ENCODE peak calls at places on chromosomes 2 and 18, in seven cellular contexts. One of them, this sample, is unnamed.

GRCh38 chr2:134677866-134678774 is 40.7 kb downstream of the TMEM163 start:
- DNase-seq in transverse colon: no peak
- DNase-seq in ovary: peak
- DNase-seq in lower leg skin: no peak
- DNase-seq in GM06990: no peak
- DNase-seq in neural progenitor cell: peak
- DNase-seq in Peyer's patch: no peak
- DNase-seq in this sample: no peak

GRCh38 chr2:180829261-180829660 is 151.1 kb upstream of the UBE2E3 start:
- DNase-seq in transverse colon: no peak
- DNase-seq in ovary: no peak
- DNase-seq in lower leg skin: no peak
- DNase-seq in GM06990: no peak
- DNase-seq in neural progenitor cell: no peak
- DNase-seq in Peyer's patch: no peak
- DNase-seq in this sample: no peak

GRCh38 chr18:74326238-74326637 is 10.6 kb downstream of the C18orf63 start:
- DNase-seq in transverse colon: no peak
- DNase-seq in ovary: no peak
- DNase-seq in lower leg skin: no peak
- DNase-seq in GM06990: no peak
- DNase-seq in neural progenitor cell: no peak
- DNase-seq in Peyer's patch: no peak
- DNase-seq in this sample: no peak

GRCh38 chr2:160209457-160209856 is 9.4 kb upstream of the ITGB6 start:
- DNase-seq in transverse colon: no peak
- DNase-seq in ovary: no peak
- DNase-seq in lower leg skin: no peak
- DNase-seq in GM06990: no peak
- DNase-seq in neural progenitor cell: no peak
- DNase-seq in Peyer's patch: no peak
- DNase-seq in this sample: peak

GRCh38 chr2:198471291-198471690 is 666.9 kb downstream of the PLCL1 start:
- DNase-seq in transverse colon: no peak
- DNase-seq in ovary: no peak
- DNase-seq in lower leg skin: no peak
- DNase-seq in GM06990: no peak
- DNase-seq in neural progenitor cell: peak
- DNase-seq in Peyer's patch: no peak
- DNase-seq in this sample: no peak

GRCh38 chr2:12556762-12557161 is 160.0 kb upstream of the TRIB2 start:
- DNase-seq in transverse colon: no peak
- DNase-seq in ovary: no peak
- DNase-seq in lower leg skin: no peak
- DNase-seq in GM06990: no peak
- DNase-seq in neural progenitor cell: no peak
- DNase-seq in Peyer's patch: no peak
- DNase-seq in this sample: no peak

GRCh38 chr2:32289165-32290054 is 11.7 kb downstream of the YIPF4 start:
- DNase-seq in transverse colon: no peak
- DNase-seq in ovary: no peak
- DNase-seq in lower leg skin: no peak
- DNase-seq in GM06990: no peak
- DNase-seq in neural progenitor cell: no peak
- DNase-seq in Peyer's patch: no peak
- DNase-seq in this sample: no peak

GRCh38 chr2:239153806-239154591 is 246.8 kb downstream of the HDAC4 start:
- DNase-seq in transverse colon: no peak
- DNase-seq in ovary: peak
- DNase-seq in lower leg skin: peak
- DNase-seq in GM06990: no peak
- DNase-seq in neural progenitor cell: no peak
- DNase-seq in Peyer's patch: no peak
- DNase-seq in this sample: no peak

GRCh38 chr2:88032070-88032702 is 15.8 kb upstream of the RNU2-63P start:
- DNase-seq in transverse colon: no peak
- DNase-seq in ovary: no peak
- DNase-seq in lower leg skin: no peak
- DNase-seq in GM06990: no peak
- DNase-seq in neural progenitor cell: no peak
- DNase-seq in Peyer's patch: no peak
- DNase-seq in this sample: no peak

GRCh38 chr2:88206665-88207347 is 36.7 kb downstream of the THNSL2 start:
- DNase-seq in transverse colon: no peak
- DNase-seq in ovary: no peak
- DNase-seq in lower leg skin: no peak
- DNase-seq in GM06990: no peak
- DNase-seq in neural progenitor cell: no peak
- DNase-seq in Peyer's patch: no peak
- DNase-seq in this sample: no peak

GRCh38 chr18:34128436-34128835 is 96.3 kb downstream of the NOL4 start:
- DNase-seq in transverse colon: no peak
- DNase-seq in ovary: no peak
- DNase-seq in lower leg skin: no peak
- DNase-seq in GM06990: no peak
- DNase-seq in neural progenitor cell: no peak
- DNase-seq in Peyer's patch: no peak
- DNase-seq in this sample: no peak

GRCh38 chr2:147634801-147635200 is 210.0 kb upstream of the ACVR2A start:
- DNase-seq in transverse colon: no peak
- DNase-seq in ovary: no peak
- DNase-seq in lower leg skin: no peak
- DNase-seq in GM06990: no peak
- DNase-seq in neural progenitor cell: no peak
- DNase-seq in Peyer's patch: no peak
- DNase-seq in this sample: peak

GRCh38 chr2:143575340-143575739 is 446.1 kb downstream of the ARHGAP15 start:
- DNase-seq in transverse colon: no peak
- DNase-seq in ovary: no peak
- DNase-seq in lower leg skin: no peak
- DNase-seq in GM06990: no peak
- DNase-seq in neural progenitor cell: peak
- DNase-seq in Peyer's patch: no peak
- DNase-seq in this sample: no peak

GRCh38 chr2:104690255-104690999 is 163.5 kb upstream of the POU3F3 start:
- DNase-seq in transverse colon: no peak
- DNase-seq in ovary: no peak
- DNase-seq in lower leg skin: no peak
- DNase-seq in GM06990: no peak
- DNase-seq in neural progenitor cell: no peak
- DNase-seq in Peyer's patch: no peak
- DNase-seq in this sample: no peak

GRCh38 chr2:197107291-197108269 is 181.1 kb upstream of the PGAP1 start:
- DNase-seq in transverse colon: peak
- DNase-seq in ovary: no peak
- DNase-seq in lower leg skin: no peak
- DNase-seq in GM06990: no peak
- DNase-seq in neural progenitor cell: no peak
- DNase-seq in Peyer's patch: no peak
- DNase-seq in this sample: no peak

GRCh38 chr2:172693037-172693436 is 42.6 kb upstream of the RAPGEF4 start:
- DNase-seq in transverse colon: peak
- DNase-seq in ovary: no peak
- DNase-seq in lower leg skin: no peak
- DNase-seq in GM06990: no peak
- DNase-seq in neural progenitor cell: no peak
- DNase-seq in Peyer's patch: no peak
- DNase-seq in this sample: no peak

GRCh38 chr2:47198985-47199451 is 43.9 kb upstream of the STPG4 start:
- DNase-seq in transverse colon: no peak
- DNase-seq in ovary: no peak
- DNase-seq in lower leg skin: no peak
- DNase-seq in GM06990: no peak
- DNase-seq in neural progenitor cell: no peak
- DNase-seq in Peyer's patch: no peak
- DNase-seq in this sample: no peak

GRCh38 chr2:111622859-111623258 is 261.1 kb downstream of the ANAPC1 start:
- DNase-seq in transverse colon: no peak
- DNase-seq in ovary: no peak
- DNase-seq in lower leg skin: no peak
- DNase-seq in GM06990: no peak
- DNase-seq in neural progenitor cell: no peak
- DNase-seq in Peyer's patch: no peak
- DNase-seq in this sample: no peak

DNA sequence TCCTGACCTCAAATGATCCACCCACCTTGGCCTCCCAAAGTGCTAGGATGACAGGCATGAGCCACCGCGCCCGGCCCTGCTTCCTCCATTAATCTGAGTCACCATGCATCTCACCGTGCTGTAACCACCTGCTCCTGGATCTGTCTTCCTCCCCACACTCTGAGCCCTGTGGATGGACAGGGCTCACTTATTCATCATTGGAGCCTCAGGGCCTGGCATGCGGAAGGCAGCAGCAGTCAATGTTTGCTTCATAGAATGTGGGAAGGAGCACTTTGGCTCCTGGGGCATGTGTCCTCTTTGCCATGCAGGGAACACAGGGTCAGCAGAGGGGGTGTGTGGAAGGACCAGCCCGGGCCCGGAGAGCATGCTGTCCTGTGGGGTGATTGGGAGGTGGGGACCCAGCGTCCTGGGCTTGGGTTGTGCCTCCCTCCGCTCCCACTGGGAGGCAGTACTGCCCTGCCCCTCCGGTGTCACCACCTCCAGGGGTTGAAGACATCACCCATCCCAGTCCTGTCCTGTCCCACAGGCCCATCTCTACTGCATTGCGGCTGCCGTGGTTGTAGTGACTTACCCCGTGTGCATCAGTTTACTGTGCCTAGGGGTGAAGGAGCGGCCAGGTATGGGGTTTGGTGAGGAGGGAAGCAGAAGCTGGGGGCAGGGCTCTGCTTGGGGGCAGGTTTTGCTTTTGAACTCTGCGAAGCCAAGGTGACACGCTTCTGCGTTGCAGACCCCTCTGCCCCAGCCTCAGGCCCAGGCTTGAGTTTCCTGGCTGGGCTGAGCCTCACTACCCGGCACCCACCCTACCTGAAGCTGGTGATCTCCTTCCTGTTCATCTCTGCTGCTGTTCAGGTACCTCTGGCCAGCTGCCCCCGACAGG is 11.5 kb downstream of the MFSD2B start:
- DNase-seq in transverse colon: peak
- DNase-seq in ovary: no peak
- DNase-seq in lower leg skin: peak
- DNase-seq in GM06990: no peak
- DNase-seq in neural progenitor cell: peak
- DNase-seq in Peyer's patch: no peak
- DNase-seq in this sample: peak
- TF ChIP-seq CTCF in transverse colon: peak
- TF ChIP-seq CTCF in ovary: no peak
- TF ChIP-seq CTCF in lower leg skin: no peak
- TF ChIP-seq CTCF in GM06990: peak
- TF ChIP-seq CTCF in neural progenitor cell: peak
- TF ChIP-seq CTCF in Peyer's patch: peak
- TF ChIP-seq CTCF in this sample: peak

GRCh38 chr2:28338754-28339325 is 53.8 kb upstream of the FOSL2 start:
- DNase-seq in transverse colon: no peak
- DNase-seq in ovary: no peak
- DNase-seq in lower leg skin: no peak
- DNase-seq in GM06990: no peak
- DNase-seq in neural progenitor cell: peak
- DNase-seq in Peyer's patch: no peak
- DNase-seq in this sample: no peak
- H3K4me3 ChIP-seq in transverse colon: no peak
- H3K4me3 ChIP-seq in ovary: no peak
- H3K4me3 ChIP-seq in lower leg skin: no peak
- H3K4me3 ChIP-seq in GM06990: no peak
- H3K4me3 ChIP-seq in neural progenitor cell: no peak
- H3K4me3 ChIP-seq in Peyer's patch: no peak
- H3K4me3 ChIP-seq in this sample: no peak

DNA sequence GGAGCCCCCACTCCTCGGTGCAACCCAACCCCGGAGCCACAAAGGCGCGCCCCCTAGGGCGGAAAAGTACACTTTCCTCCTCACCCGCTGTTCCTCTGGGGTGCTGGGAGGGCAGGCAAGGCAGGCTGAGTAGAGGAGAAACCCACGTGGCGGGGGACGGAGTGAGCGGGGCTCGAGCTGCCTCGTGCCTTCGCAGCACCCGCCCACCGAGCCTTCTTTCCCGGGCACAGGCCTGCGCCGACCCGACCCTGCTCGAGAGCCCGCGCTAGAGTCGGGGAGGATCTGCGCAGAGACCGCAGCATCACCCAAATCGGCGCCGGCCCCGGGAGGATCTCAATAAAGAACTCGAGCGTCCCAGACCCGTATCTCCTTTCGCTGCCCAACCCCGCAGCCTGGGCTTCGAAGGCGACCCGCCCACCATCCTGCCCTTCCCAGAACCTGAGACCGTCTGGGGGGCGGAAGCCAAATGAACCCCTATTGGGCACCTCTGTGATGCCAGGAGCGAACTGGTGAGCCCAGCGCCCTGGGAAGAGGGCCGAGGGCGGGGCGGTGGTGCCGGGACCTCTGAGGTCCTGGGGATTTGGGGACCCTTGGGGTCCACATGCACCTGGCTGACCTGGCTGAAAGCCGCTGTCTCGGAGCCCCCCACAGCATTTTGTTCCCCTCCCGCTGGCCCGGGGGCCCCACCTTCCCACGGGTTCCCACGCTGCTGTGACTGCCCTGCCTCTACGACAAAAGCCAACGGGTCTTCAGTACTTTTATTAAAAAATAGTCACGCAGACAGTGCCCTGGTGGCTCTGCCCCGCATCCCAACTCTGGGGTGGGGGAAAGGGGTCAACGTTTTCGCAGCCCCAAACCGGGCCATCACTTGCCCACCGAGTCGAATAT is 1.3 kb downstream of the UCN start:
- DNase-seq in transverse colon: no peak
- DNase-seq in ovary: no peak
- DNase-seq in lower leg skin: no peak
- DNase-seq in GM06990: no peak
- DNase-seq in neural progenitor cell: peak
- DNase-seq in Peyer's patch: no peak
- DNase-seq in this sample: no peak
- TF ChIP-seq CTCF in transverse colon: no peak
- TF ChIP-seq CTCF in ovary: no peak
- TF ChIP-seq CTCF in lower leg skin: no peak
- TF ChIP-seq CTCF in GM06990: peak
- TF ChIP-seq CTCF in neural progenitor cell: no peak
- TF ChIP-seq CTCF in Peyer's patch: no peak
- TF ChIP-seq CTCF in this sample: no peak

GRCh38 chr2:150234787-150235512 is 252.5 kb downstream of the RND3 start:
- DNase-seq in transverse colon: peak
- DNase-seq in ovary: no peak
- DNase-seq in lower leg skin: no peak
- DNase-seq in GM06990: no peak
- DNase-seq in neural progenitor cell: no peak
- DNase-seq in Peyer's patch: no peak
- DNase-seq in this sample: no peak
- H3K4me3 ChIP-seq in transverse colon: peak
- H3K4me3 ChIP-seq in ovary: no peak
- H3K4me3 ChIP-seq in lower leg skin: no peak
- H3K4me3 ChIP-seq in GM06990: no peak
- H3K4me3 ChIP-seq in neural progenitor cell: no peak
- H3K4me3 ChIP-seq in Peyer's patch: no peak
- H3K4me3 ChIP-seq in this sample: no peak